ENCODE peak calls at places on chromosomes 6 and 20, in five cellular contexts. One of them, this sample, is unnamed. For H3K4me1, the result is how much of the 10 kb centered on the place peaks cover.

GRCh38 chr6:134074151-134074712 is 21.8 kb upstream of the SLC2A12 start:
- DNase-seq in astrocyte: no peak
- DNase-seq in MM.1S: no peak
- DNase-seq in H1: peak
- DNase-seq in mammary epithelial cell: no peak
- DNase-seq in this sample: peak

GRCh38 chr20:4916991-4917881 is 84.1 kb downstream of the SLC23A2 start:
- DNase-seq in astrocyte: peak
- DNase-seq in MM.1S: no peak
- DNase-seq in H1: no peak
- DNase-seq in mammary epithelial cell: peak
- DNase-seq in this sample: peak

GRCh38 chr20:36268501-36269342 is 32.4 kb downstream of the AAR2 start:
- DNase-seq in astrocyte: no peak
- DNase-seq in MM.1S: no peak
- DNase-seq in H1: no peak
- DNase-seq in mammary epithelial cell: no peak
- DNase-seq in this sample: peak

GRCh38 chr6:106118835-106119443 is 32.8 kb downstream of the PRDM1 start:
- DNase-seq in astrocyte: no peak
- DNase-seq in MM.1S: no peak
- DNase-seq in H1: no peak
- DNase-seq in mammary epithelial cell: no peak
- DNase-seq in this sample: no peak

GRCh38 chr20:46701986-46702385 is 7.5 kb upstream of the SLC2A10 start:
- DNase-seq in astrocyte: no peak
- DNase-seq in MM.1S: no peak
- DNase-seq in H1: no peak
- DNase-seq in mammary epithelial cell: no peak
- DNase-seq in this sample: no peak

GRCh38 chr20:62142252-62143117 is 709 bp downstream of the PSMA7 start:
- DNase-seq in astrocyte: no peak
- DNase-seq in MM.1S: peak
- DNase-seq in H1: no peak
- DNase-seq in mammary epithelial cell: no peak
- DNase-seq in this sample: peak

GRCh38 chr6:31204751-31205145 is 34.3 kb upstream of the POU5F1 start:
- DNase-seq in astrocyte: no peak
- DNase-seq in MM.1S: no peak
- DNase-seq in H1: no peak
- DNase-seq in mammary epithelial cell: no peak
- DNase-seq in this sample: no peak

GRCh38 chr20:24955045-24955444 is 6.0 kb downstream of the CST7 start:
- DNase-seq in astrocyte: no peak
- DNase-seq in MM.1S: peak
- DNase-seq in H1: peak
- DNase-seq in mammary epithelial cell: no peak
- DNase-seq in this sample: no peak

GRCh38 chr6:166655251-166655650 is 28.2 kb upstream of the RPS6KA2 start:
- DNase-seq in astrocyte: no peak
- DNase-seq in MM.1S: no peak
- DNase-seq in H1: no peak
- DNase-seq in mammary epithelial cell: no peak
- DNase-seq in this sample: no peak

GRCh38 chr20:62409935-62410741 is 3.1 kb upstream of the CABLES2 start:
- DNase-seq in astrocyte: no peak
- DNase-seq in MM.1S: peak
- DNase-seq in H1: peak
- DNase-seq in mammary epithelial cell: no peak
- DNase-seq in this sample: peak

GRCh38 chr6:41236276-41236675 is 8.1 kb downstream of the TREML4 start:
- DNase-seq in astrocyte: no peak
- DNase-seq in MM.1S: no peak
- DNase-seq in H1: no peak
- DNase-seq in mammary epithelial cell: no peak
- DNase-seq in this sample: no peak

GRCh38 chr6:101545171-101545570 is 151.7 kb downstream of the GRIK2 start:
- DNase-seq in astrocyte: peak
- DNase-seq in MM.1S: no peak
- DNase-seq in H1: no peak
- DNase-seq in mammary epithelial cell: no peak
- DNase-seq in this sample: no peak

GRCh38 chr20:22763257-22763906 is 179.0 kb upstream of the FOXA2 start:
- DNase-seq in astrocyte: no peak
- DNase-seq in MM.1S: no peak
- DNase-seq in H1: no peak
- DNase-seq in mammary epithelial cell: peak
- DNase-seq in this sample: no peak

GRCh38 chr6:116090251-116090650 is 10.4 kb upstream of the NT5DC1 start:
- DNase-seq in astrocyte: no peak
- DNase-seq in MM.1S: no peak
- DNase-seq in H1: no peak
- DNase-seq in mammary epithelial cell: no peak
- DNase-seq in this sample: no peak

GRCh38 chr6:70394518-70395300 is 18.6 kb upstream of the FAM135A start:
- DNase-seq in astrocyte: no peak
- DNase-seq in MM.1S: no peak
- DNase-seq in H1: no peak
- DNase-seq in mammary epithelial cell: no peak
- DNase-seq in this sample: no peak

GRCh38 chr6:51118754-51119153 is 300.1 kb downstream of the TFAP2B start:
- DNase-seq in astrocyte: no peak
- DNase-seq in MM.1S: no peak
- DNase-seq in H1: no peak
- DNase-seq in mammary epithelial cell: no peak
- DNase-seq in this sample: no peak

GRCh38 chr6:93677297-93677965 is 258.1 kb upstream of the EPHA7 start:
- DNase-seq in astrocyte: no peak
- DNase-seq in MM.1S: no peak
- DNase-seq in H1: no peak
- DNase-seq in mammary epithelial cell: no peak
- DNase-seq in this sample: no peak

GRCh38 chr6:49082611-49083010 is 380.4 kb downstream of the MMUT start:
- DNase-seq in astrocyte: no peak
- DNase-seq in MM.1S: no peak
- DNase-seq in H1: no peak
- DNase-seq in mammary epithelial cell: peak
- DNase-seq in this sample: no peak

GRCh38 chr20:19361801-19362200 is 149.4 kb downstream of the SLC24A3 start:
- DNase-seq in astrocyte: no peak
- DNase-seq in MM.1S: no peak
- DNase-seq in H1: no peak
- DNase-seq in mammary epithelial cell: no peak
- DNase-seq in this sample: no peak

GRCh38 chr20:4875578-4876067 is 125.7 kb downstream of the SLC23A2 start:
- DNase-seq in astrocyte: no peak
- DNase-seq in MM.1S: no peak
- DNase-seq in H1: no peak
- DNase-seq in mammary epithelial cell: no peak
- DNase-seq in this sample: no peak

GRCh38 chr20:20452254-20452676 is 84.4 kb downstream of the INSM1 start:
- DNase-seq in astrocyte: peak
- DNase-seq in MM.1S: no peak
- DNase-seq in H1: peak
- DNase-seq in mammary epithelial cell: peak
- DNase-seq in this sample: peak

GRCh38 chr6:144285798-144286502 is 815 bp downstream of the UTRN start:
- DNase-seq in astrocyte: peak
- DNase-seq in MM.1S: no peak
- DNase-seq in H1: peak
- DNase-seq in mammary epithelial cell: peak
- DNase-seq in this sample: peak

GRCh38 chr20:11847827-11848226 is 69.9 kb upstream of the BTBD3 start:
- DNase-seq in astrocyte: no peak
- DNase-seq in MM.1S: no peak
- DNase-seq in H1: no peak
- DNase-seq in mammary epithelial cell: no peak
- DNase-seq in this sample: no peak

GRCh38 chr6:98824163-98824906 is 10.0 kb upstream of the POU3F2 start:
- DNase-seq in astrocyte: peak
- DNase-seq in MM.1S: no peak
- DNase-seq in H1: peak
- DNase-seq in mammary epithelial cell: no peak
- DNase-seq in this sample: peak

GRCh38 chr6:65558071-65558470 is 149.0 kb downstream of the EYS start:
- DNase-seq in astrocyte: no peak
- DNase-seq in MM.1S: no peak
- DNase-seq in H1: no peak
- DNase-seq in mammary epithelial cell: no peak
- DNase-seq in this sample: no peak

GRCh38 chr6:167920165-167920564 is 77.3 kb upstream of the KIF25 start:
- DNase-seq in astrocyte: no peak
- DNase-seq in MM.1S: no peak
- DNase-seq in H1: no peak
- DNase-seq in mammary epithelial cell: no peak
- DNase-seq in this sample: no peak

GRCh38 chr20:46368902-46369268 is 37.5 kb downstream of the ELMO2 start:
- DNase-seq in astrocyte: no peak
- DNase-seq in MM.1S: no peak
- DNase-seq in H1: no peak
- DNase-seq in mammary epithelial cell: no peak
- DNase-seq in this sample: no peak

GRCh38 chr20:50029697-50030428 is 47.1 kb downstream of the SNAI1 start:
- DNase-seq in astrocyte: peak
- DNase-seq in MM.1S: no peak
- DNase-seq in H1: no peak
- DNase-seq in mammary epithelial cell: peak
- DNase-seq in this sample: no peak

GRCh38 chr20:48635791-48636267 is 192.0 kb downstream of the PREX1 start:
- DNase-seq in astrocyte: no peak
- DNase-seq in MM.1S: peak
- DNase-seq in H1: peak
- DNase-seq in mammary epithelial cell: peak
- DNase-seq in this sample: peak

GRCh38 chr6:1390071-1390804 is 862 bp downstream of the FOXF2 start:
- DNase-seq in astrocyte: peak
- DNase-seq in MM.1S: no peak
- DNase-seq in H1: peak
- DNase-seq in mammary epithelial cell: peak
- DNase-seq in this sample: peak
- TF ChIP-seq EZH2 in astrocyte: peak
- TF ChIP-seq EZH2 in MM.1S: no peak
- TF ChIP-seq EZH2 in H1: peak
- TF ChIP-seq EZH2 in mammary epithelial cell: peak
- TF ChIP-seq EZH2 in this sample: peak

DNA sequence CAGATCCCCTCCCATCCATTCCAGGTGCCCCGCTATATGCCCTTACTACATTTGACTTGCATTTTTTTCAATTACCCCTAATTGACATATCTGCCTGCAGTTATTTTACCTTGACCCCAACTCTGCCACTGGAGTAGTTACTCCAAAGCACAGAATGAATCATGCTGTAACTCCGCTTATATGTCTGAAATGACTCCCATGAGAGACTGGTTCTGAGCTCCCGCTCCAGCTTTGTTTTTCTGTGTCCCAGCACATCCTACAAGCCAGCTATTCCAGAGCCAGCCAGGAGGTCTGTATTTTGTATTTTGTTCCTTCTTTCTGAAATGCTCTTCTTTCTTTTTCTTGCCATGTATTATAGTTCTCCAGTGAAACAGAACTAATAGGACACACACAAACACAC is 10.9 kb upstream of the NOX3 start:
- DNase-seq in astrocyte: no peak
- DNase-seq in MM.1S: no peak
- DNase-seq in H1: no peak
- DNase-seq in mammary epithelial cell: no peak
- DNase-seq in this sample: no peak
- H3K4me1 ChIP-seq in astrocyte: under half
- H3K4me1 ChIP-seq in MM.1S: under half
- H3K4me1 ChIP-seq in H1: under half
- H3K4me1 ChIP-seq in mammary epithelial cell: under half
- H3K4me1 ChIP-seq in this sample: under half

GRCh38 chr6:169000022-169000421 is 253.6 kb downstream of the THBS2 start:
- DNase-seq in astrocyte: no peak
- DNase-seq in MM.1S: no peak
- DNase-seq in H1: no peak
- DNase-seq in mammary epithelial cell: no peak
- DNase-seq in this sample: no peak
- H3K9ac ChIP-seq in astrocyte: no peak
- H3K9ac ChIP-seq in MM.1S: no peak
- H3K9ac ChIP-seq in H1: no peak
- H3K9ac ChIP-seq in mammary epithelial cell: no peak
- H3K9ac ChIP-seq in this sample: no peak

GRCh38 chr6:127518710-127519468 is at the start of gene MTCL3:
- DNase-seq in astrocyte: peak
- DNase-seq in MM.1S: no peak
- DNase-seq in H1: peak
- DNase-seq in mammary epithelial cell: peak
- DNase-seq in this sample: peak
- TF ChIP-seq EZH2 in astrocyte: no peak
- TF ChIP-seq EZH2 in MM.1S: no peak
- TF ChIP-seq EZH2 in H1: no peak
- TF ChIP-seq EZH2 in mammary epithelial cell: no peak
- TF ChIP-seq EZH2 in this sample: peak

GRCh38 chr6:14930366-14930989 is 315.4 kb upstream of the JARID2 start:
- DNase-seq in astrocyte: no peak
- DNase-seq in MM.1S: no peak
- DNase-seq in H1: no peak
- DNase-seq in mammary epithelial cell: peak
- DNase-seq in this sample: no peak
- H3K4me1 ChIP-seq in astrocyte: under half
- H3K4me1 ChIP-seq in MM.1S: under half
- H3K4me1 ChIP-seq in H1: under half
- H3K4me1 ChIP-seq in mammary epithelial cell: under half
- H3K4me1 ChIP-seq in this sample: under half

GRCh38 chr20:61094581-61094980 is 157.5 kb upstream of the CDH4 start:
- DNase-seq in astrocyte: no peak
- DNase-seq in MM.1S: no peak
- DNase-seq in H1: no peak
- DNase-seq in mammary epithelial cell: no peak
- DNase-seq in this sample: no peak

GRCh38 chr20:61096463-61096862 is 155.6 kb upstream of the CDH4 start:
- DNase-seq in astrocyte: no peak
- DNase-seq in MM.1S: no peak
- DNase-seq in H1: no peak
- DNase-seq in mammary epithelial cell: no peak
- DNase-seq in this sample: no peak

GRCh38 chr20:61092199-61092598 is 159.9 kb upstream of the CDH4 start:
- DNase-seq in astrocyte: no peak
- DNase-seq in MM.1S: no peak
- DNase-seq in H1: no peak
- DNase-seq in mammary epithelial cell: no peak
- DNase-seq in this sample: no peak
- H3K9ac ChIP-seq in astrocyte: no peak
- H3K9ac ChIP-seq in MM.1S: no peak
- H3K9ac ChIP-seq in H1: no peak
- H3K9ac ChIP-seq in mammary epithelial cell: no peak
- H3K9ac ChIP-seq in this sample: no peak

GRCh38 chr6:17281497-17282481 is 628 bp downstream of the RBM24 start:
- DNase-seq in astrocyte: peak
- DNase-seq in MM.1S: no peak
- DNase-seq in H1: peak
- DNase-seq in mammary epithelial cell: no peak
- DNase-seq in this sample: peak
- TF ChIP-seq EZH2 in astrocyte: no peak
- TF ChIP-seq EZH2 in MM.1S: no peak
- TF ChIP-seq EZH2 in H1: peak
- TF ChIP-seq EZH2 in mammary epithelial cell: no peak
- TF ChIP-seq EZH2 in this sample: no peak

This sample was measured in neural progenitor cell.